ENCODE peak calls at places on chromosome 17, in four cellular contexts. Y is endodermal cell, Z is lung, W is nephron progenitor cell. F is an unnamed sample.

GRCh38 chr17:49216953-49217650 is 6.6 kb downstream of the ABI3 start:
- DNase-seq in Y (no peak), Z (peak; percentile 62), W (no peak), F (peak; percentile 63)

GRCh38 chr17:21218101-21218500 is 4.1 kb upstream of the TMEM11 start:
- DNase-seq in Y (peak; percentile 87), Z (no peak), W (no peak), F (no peak)

GRCh38 chr17:82317394-82318168 is at the start of gene CD7:
- DNase-seq in Y (no peak), Z (no peak), W (no peak), F (no peak)

GRCh38 chr17:78358538-78359215 is 1.2 kb downstream of the SOCS3 start:
- DNase-seq in Y (peak; percentile 81), Z (no peak), W (peak; percentile 52), F (no peak)

GRCh38 chr17:68057531-68057952 is 22.0 kb downstream of the KPNA2 start:
- DNase-seq in Y (peak; percentile 78), Z (no peak), W (no peak), F (no peak)

GRCh38 chr17:71482625-71483024 is 638.2 kb upstream of the SOX9 start:
- DNase-seq in Y (no peak), Z (no peak), W (no peak), F (no peak)

GRCh38 chr17:72270530-72270929 is 149.7 kb downstream of the SOX9 start:
- DNase-seq in Y (no peak), Z (peak; percentile 48), W (no peak), F (no peak)

GRCh38 chr17:69978056-69978646 is 96.9 kb upstream of the KCNJ16 start:
- DNase-seq in Y (no peak), Z (no peak), W (no peak), F (no peak)

GRCh38 chr17:1947229-1947742 is 77.8 kb downstream of the RTN4RL1 start:
- DNase-seq in Y (no peak), Z (peak; percentile 39), W (peak; percentile 58), F (no peak)

GRCh38 chr17:41413353-41413752 is 11.0 kb downstream of the KRT37 start:
- DNase-seq in Y (peak; percentile 67), Z (peak; percentile 84), W (no peak), F (no peak)

GRCh38 chr17:12619444-12620199 is 46.1 kb upstream of the MYOCD start:
- DNase-seq in Y (no peak), Z (no peak), W (no peak), F (no peak)

GRCh38 chr17:14792751-14793150 is 472.4 kb downstream of the PMP22 start:
- DNase-seq in Y (no peak), Z (no peak), W (no peak), F (no peak)

GRCh38 chr17:60926466-60927183 is 249.0 kb downstream of the BCAS3 start:
- DNase-seq in Y (no peak), Z (no peak), W (no peak), F (no peak)

GRCh38 chr17:39364236-39365025 is 37.0 kb downstream of the FBXL20 start:
- DNase-seq in Y (no peak), Z (no peak), W (no peak), F (no peak)

GRCh38 chr17:78499715-78500540 is 77.3 kb downstream of the DNAH17 start:
- DNase-seq in Y (peak; percentile 49), Z (no peak), W (no peak), F (no peak)

GRCh38 chr17:49595328-49595727 is 19.7 kb downstream of the NXPH3 start:
- DNase-seq in Y (no peak), Z (no peak), W (no peak), F (no peak)

GRCh38 chr17:32302037-32302436 is 36.4 kb downstream of the RHBDL3 start:
- DNase-seq in Y (no peak), Z (no peak), W (no peak), F (no peak)

GRCh38 chr17:41678411-41678906 is 10.2 kb upstream of the EIF1 start:
- DNase-seq in Y (no peak), Z (peak; percentile 61), W (no peak), F (no peak)

GRCh38 chr17:41848788-41849187 is 11.2 kb downstream of the KLHL10 start:
- DNase-seq in Y (no peak), Z (no peak), W (no peak), F (no peak)

GRCh38 chr17:36544049-36544319 is 735 bp upstream of the GGNBP2 start:
- DNase-seq in Y (peak; percentile 86), Z (no peak), W (no peak), F (peak; percentile 59)
- TF ChIP-seq CTCF in Y (peak; percentile 31), Z (no peak), W (no peak), F (peak; percentile 30)

DNA sequence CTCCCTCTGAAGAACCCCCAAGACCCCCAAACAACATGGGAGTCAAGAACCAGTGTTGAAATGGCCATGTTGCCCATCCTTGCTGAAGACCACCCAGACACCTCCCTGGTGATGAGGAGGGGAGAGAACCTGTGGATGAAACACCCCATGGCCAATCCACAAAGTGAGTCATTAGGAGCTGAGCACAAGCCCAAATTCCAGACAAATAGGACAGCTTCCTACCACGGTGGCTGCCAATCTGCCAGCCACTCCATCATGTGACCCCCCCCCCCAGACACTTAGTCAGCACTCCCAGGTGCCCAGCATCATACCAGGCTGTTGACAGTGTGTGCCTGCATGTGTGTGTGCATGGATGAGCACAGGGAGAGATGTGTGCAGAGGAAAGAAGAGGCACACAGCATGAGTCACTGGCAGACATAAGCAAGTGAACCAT is 26.4 kb upstream of the RPL38 start:
- DNase-seq in Y (no peak), Z (no peak), W (no peak), F (no peak)
- TF ChIP-seq CTCF in Y (no peak), Z (no peak), W (peak; percentile 2), F (no peak)

DNA sequence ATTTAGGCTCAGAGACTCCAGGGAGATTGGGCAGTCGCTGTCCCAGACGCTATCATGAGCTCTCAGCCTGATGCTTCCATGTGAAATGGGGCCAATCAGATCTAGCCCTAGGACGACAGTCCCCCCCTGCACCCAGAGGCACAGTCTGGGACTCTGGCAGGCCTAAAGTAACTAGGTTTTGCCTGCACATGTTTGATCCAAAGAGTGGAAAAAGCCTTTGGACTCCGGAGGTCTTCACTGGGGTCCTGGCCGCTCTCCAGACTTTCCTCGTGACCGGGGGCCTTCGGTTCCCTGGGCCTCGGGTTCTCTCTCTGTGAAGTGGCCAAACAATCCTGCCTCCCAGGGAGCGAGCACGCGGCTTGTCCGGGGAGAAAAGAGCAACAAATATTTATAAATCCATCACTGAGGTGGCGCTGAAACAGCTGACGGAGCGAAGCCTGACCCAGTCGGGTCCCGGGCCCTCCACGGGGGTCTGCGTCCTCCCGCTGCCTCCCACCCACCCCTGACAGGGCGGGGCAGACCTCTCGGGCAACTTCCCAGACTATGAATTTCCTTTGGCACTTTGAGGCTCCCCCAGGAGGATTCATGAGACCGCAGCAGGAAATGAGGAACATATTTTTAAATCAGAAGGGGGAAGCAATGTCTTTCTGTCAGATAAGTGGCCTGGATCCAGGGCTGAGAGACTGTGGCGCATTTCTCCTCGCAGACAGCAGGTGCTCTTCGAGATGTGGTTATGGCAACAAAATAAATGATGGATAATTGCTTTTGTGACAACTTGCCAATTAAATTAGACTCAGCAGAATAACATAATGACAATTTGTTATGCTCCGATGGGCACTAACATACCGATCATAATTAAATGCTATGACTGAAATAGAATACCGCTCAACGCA is 38.9 kb downstream of the MRPS23 start:
- DNase-seq in Y (peak; percentile 51), Z (no peak), W (peak; percentile 35), F (no peak)
- TF ChIP-seq CTCF in Y (peak; percentile 16), Z (no peak), W (no peak), F (no peak)

GRCh38 chr17:44074231-44074910 is 3.8 kb downstream of the G6PC3 start:
- DNase-seq in Y (peak; percentile 56), Z (no peak), W (no peak), F (no peak)
- TF ChIP-seq CTCF in Y (no peak), Z (no peak), W (no peak), F (no peak)

DNA sequence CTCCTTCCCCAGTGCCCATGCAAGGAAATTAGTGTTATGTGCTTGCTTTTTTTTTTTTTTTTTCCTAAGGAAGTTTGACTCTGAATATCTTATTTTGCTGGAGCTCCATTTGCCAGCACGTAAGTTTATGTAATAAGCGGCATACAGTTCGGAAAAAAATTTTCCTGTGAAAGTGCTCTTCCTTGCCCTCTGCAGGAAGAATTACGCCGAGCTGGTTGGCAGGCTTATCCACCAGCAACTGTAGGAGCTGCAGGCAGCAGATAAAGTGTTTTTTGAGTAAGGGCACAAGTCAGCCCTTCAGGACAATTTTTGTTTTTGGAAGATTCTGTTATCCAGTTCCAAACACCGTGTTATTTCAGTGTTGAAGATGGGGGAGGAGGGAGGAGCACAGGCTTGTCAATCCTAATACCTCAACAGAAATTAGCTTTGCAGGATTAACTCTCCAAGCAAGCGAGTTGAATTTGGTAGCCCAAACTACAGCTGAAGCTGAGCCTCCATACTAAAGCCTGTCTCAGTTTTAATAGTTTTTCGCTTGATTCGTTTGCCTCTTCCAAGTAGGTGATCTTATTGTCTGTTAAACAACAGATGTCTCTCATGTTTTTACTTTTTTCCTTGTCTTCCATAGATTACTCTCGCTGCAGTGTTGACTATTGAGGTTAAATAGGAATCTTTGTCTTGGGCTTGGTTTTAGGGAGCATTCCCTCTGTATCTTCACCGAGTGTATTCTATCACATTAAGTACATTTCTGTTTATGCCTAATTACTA is 1.1 kb downstream of the SPECC1 start:
- DNase-seq in Y (peak; percentile 80), Z (no peak), W (no peak), F (no peak)
- TF ChIP-seq CTCF in Y (peak; percentile 66), Z (peak; percentile 5), W (no peak), F (no peak)